ENCODE peak calls at places on chromosomes 12 and 14, in five cellular contexts. J is fibroblast of pulmonary artery, P is type B pancreatic cell, Z is A549, R is psoas muscle. M is an unnamed sample.

GRCh38 chr12:19026637-19027508 is 102.7 kb upstream of the PLEKHA5 start:
- DNase-seq in P (no peak), Z (no peak), R (no peak), J (no peak), M (no peak)

GRCh38 chr12:132886529-132887477 is 602 bp downstream of the CHFR start:
- DNase-seq in J (no peak), R (peak; percentile 33), P (no peak), Z (peak; percentile 12), M (peak; percentile 43)

GRCh38 chr12:75455839-75456238 is 24.7 kb upstream of the GLIPR1 start:
- DNase-seq in J (no peak), R (no peak), Z (no peak), P (no peak), M (no peak)

GRCh38 chr12:72509893-72510292 is 237.7 kb downstream of the TRHDE start:
- DNase-seq in R (no peak), P (no peak), J (no peak), Z (no peak), M (no peak)

GRCh38 chr12:123011701-123012100 is 31.2 kb downstream of the ARL6IP4 start:
- DNase-seq in P (no peak), R (no peak), Z (no peak), J (peak; percentile 3), M (no peak)

GRCh38 chr14:52598568-52598967 is 45.9 kb downstream of the GPR137C start:
- DNase-seq in R (no peak), P (no peak), J (no peak), Z (no peak), M (no peak)

GRCh38 chr12:100258127-100258526 is 8.8 kb downstream of the DEPDC4 start:
- DNase-seq in R (no peak), Z (no peak), P (no peak), J (no peak), M (no peak)

GRCh38 chr14:30971586-30971985 is 53.9 kb upstream of the AP4S1 start:
- DNase-seq in R (no peak), Z (no peak), J (no peak), P (no peak), M (no peak)

GRCh38 chr12:118326971-118327370 is 45.7 kb downstream of the TAOK3 start:
- DNase-seq in R (no peak), J (no peak), P (no peak), Z (no peak), M (no peak)

GRCh38 chr12:110373025-110373876 is 30.3 kb downstream of the ANAPC7 start:
- DNase-seq in R (peak; percentile 19), Z (no peak), J (no peak), P (no peak), M (no peak)

GRCh38 chr12:27493260-27493935 is 30.6 kb upstream of the PPFIBP1 start:
- DNase-seq in J (no peak), P (no peak), Z (peak; percentile 6), R (no peak), M (no peak)

GRCh38 chr12:78407722-78408121 is 456.9 kb upstream of the SYT1 start:
- DNase-seq in P (no peak), R (no peak), J (no peak), Z (no peak), M (no peak)

GRCh38 chr12:116640320-116640719 is 81.1 kb downstream of the MAP1LC3B2 start:
- DNase-seq in Z (no peak), P (no peak), R (no peak), J (no peak), M (no peak)
- TF ChIP-seq CTCF in Z (no peak), P (no peak), R (no peak), J (no peak), M (no peak)

GRCh38 chr12:128844031-128844635 is 9.1 kb upstream of the GLT1D1 start:
- DNase-seq in R (no peak), Z (no peak), P (no peak), J (no peak), M (peak; percentile 15)
- TF ChIP-seq CTCF in R (no peak), Z (no peak), P (peak; percentile 58), J (no peak), M (no peak)

GRCh38 chr14:23528555-23528954 is 23.0 kb downstream of the ZFHX2 start:
- DNase-seq in P (no peak), R (no peak), J (no peak), Z (no peak), M (no peak)
- TF ChIP-seq CTCF in P (peak; percentile 52), R (no peak), J (peak; percentile 25), Z (no peak), M (peak; percentile 13)

DNA sequence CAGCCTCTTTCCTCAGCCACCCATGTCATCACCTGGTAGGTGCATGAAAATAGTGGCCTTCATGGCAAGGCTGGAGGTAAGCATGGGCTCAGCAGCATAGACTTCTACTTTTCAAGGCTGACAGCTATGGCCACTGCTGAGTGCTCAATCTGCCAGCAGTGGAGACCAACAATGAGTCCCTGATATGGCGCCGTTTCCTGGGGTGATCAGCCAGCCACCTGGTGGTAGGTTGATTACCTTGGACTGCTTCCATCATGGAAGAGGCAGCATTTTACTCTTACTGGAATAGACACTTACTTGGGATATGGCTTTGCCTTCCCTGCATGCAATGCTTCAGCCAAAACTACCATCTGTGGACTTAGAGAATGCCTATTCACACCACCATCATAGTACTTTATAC is 39.5 kb upstream of the USP44 start:
- DNase-seq in R (no peak), J (no peak), P (no peak), Z (no peak), M (no peak)
- TF ChIP-seq CTCF in R (no peak), J (no peak), P (no peak), Z (no peak), M (no peak)

GRCh38 chr12:59444932-59445331 is 150.9 kb upstream of the SLC16A7 start:
- DNase-seq in R (no peak), Z (no peak), J (peak; percentile 33), P (no peak), M (no peak)
- TF ChIP-seq CTCF in R (no peak), Z (no peak), J (peak; percentile 19), P (no peak), M (no peak)

M was measured in endothelial cell.